ENCODE peak calls at places on chromosomes 16 and 17, in five cellular contexts. One of them, this sample, is unnamed.

GRCh38 chr17:44794699-44795413 is 35.2 kb downstream of the GJC1 start:
- DNase-seq in Peyer's patch: no peak
- DNase-seq in Calu3: no peak
- DNase-seq in OCI-LY7: no peak
- DNase-seq in astrocyte of the spinal cord: peak; percentile 86
- DNase-seq in this sample: no peak

GRCh38 chr17:40430272-40431230 is 12.7 kb upstream of the IGFBP4 start:
- DNase-seq in Peyer's patch: no peak
- DNase-seq in Calu3: no peak
- DNase-seq in OCI-LY7: no peak
- DNase-seq in astrocyte of the spinal cord: no peak
- DNase-seq in this sample: no peak

GRCh38 chr17:74477411-74477810 is 11.0 kb downstream of the CD300A start:
- DNase-seq in Peyer's patch: no peak
- DNase-seq in Calu3: no peak
- DNase-seq in OCI-LY7: no peak
- DNase-seq in astrocyte of the spinal cord: no peak
- DNase-seq in this sample: no peak

GRCh38 chr16:54446639-54447038 is 160.1 kb upstream of the IRX3 start:
- DNase-seq in Peyer's patch: no peak
- DNase-seq in Calu3: no peak
- DNase-seq in OCI-LY7: no peak
- DNase-seq in astrocyte of the spinal cord: peak; percentile 92
- DNase-seq in this sample: no peak

GRCh38 chr17:81612172-81612571 is 24.7 kb downstream of the NPLOC4 start:
- DNase-seq in Peyer's patch: no peak
- DNase-seq in Calu3: no peak
- DNase-seq in OCI-LY7: no peak
- DNase-seq in astrocyte of the spinal cord: no peak
- DNase-seq in this sample: no peak

GRCh38 chr16:77344306-77344705 is 90.5 kb downstream of the ADAMTS18 start:
- DNase-seq in Peyer's patch: no peak
- DNase-seq in Calu3: peak; percentile 38
- DNase-seq in OCI-LY7: no peak
- DNase-seq in astrocyte of the spinal cord: peak; percentile 66
- DNase-seq in this sample: no peak

GRCh38 chr17:37391146-37391545 is 15.4 kb downstream of the C17orf78 start:
- DNase-seq in Peyer's patch: no peak
- DNase-seq in Calu3: no peak
- DNase-seq in OCI-LY7: no peak
- DNase-seq in astrocyte of the spinal cord: peak; percentile 14
- DNase-seq in this sample: no peak

GRCh38 chr16:88732172-88732960 is 26.1 kb downstream of the CTU2 start:
- DNase-seq in Peyer's patch: no peak
- DNase-seq in Calu3: no peak
- DNase-seq in OCI-LY7: no peak
- DNase-seq in astrocyte of the spinal cord: no peak
- DNase-seq in this sample: no peak

GRCh38 chr16:30358990-30359870 is 4.1 kb upstream of the CD2BP2 start:
- DNase-seq in Peyer's patch: no peak
- DNase-seq in Calu3: no peak
- DNase-seq in OCI-LY7: no peak
- DNase-seq in astrocyte of the spinal cord: no peak
- DNase-seq in this sample: no peak

GRCh38 chr16:339680-340079 is 12.8 kb downstream of the AXIN1 start:
- DNase-seq in Peyer's patch: no peak
- DNase-seq in Calu3: no peak
- DNase-seq in OCI-LY7: no peak
- DNase-seq in astrocyte of the spinal cord: no peak
- DNase-seq in this sample: peak; percentile 44

GRCh38 chr17:31550389-31551056 is 159.0 kb downstream of the RAB11FIP4 start:
- DNase-seq in Peyer's patch: no peak
- DNase-seq in Calu3: no peak
- DNase-seq in OCI-LY7: no peak
- DNase-seq in astrocyte of the spinal cord: peak; percentile 42
- DNase-seq in this sample: no peak

GRCh38 chr17:4852504-4853075 is 19.4 kb downstream of the MINK1 start:
- DNase-seq in Peyer's patch: no peak
- DNase-seq in Calu3: peak; percentile 25
- DNase-seq in OCI-LY7: no peak
- DNase-seq in astrocyte of the spinal cord: peak; percentile 30
- DNase-seq in this sample: no peak

GRCh38 chr16:49467540-49468372 is 94.2 kb downstream of the C16orf78 start:
- DNase-seq in Peyer's patch: no peak
- DNase-seq in Calu3: no peak
- DNase-seq in OCI-LY7: no peak
- DNase-seq in astrocyte of the spinal cord: no peak
- DNase-seq in this sample: no peak

GRCh38 chr17:78645421-78646295 is 68.5 kb upstream of the DNAH17 start:
- DNase-seq in Peyer's patch: peak; percentile 83
- DNase-seq in Calu3: peak; percentile 25
- DNase-seq in OCI-LY7: peak; percentile 77
- DNase-seq in astrocyte of the spinal cord: peak; percentile 8
- DNase-seq in this sample: peak; percentile 81

GRCh38 chr17:15999974-16000827 is 577 bp downstream of the TTC19 start:
- DNase-seq in Peyer's patch: no peak
- DNase-seq in Calu3: no peak
- DNase-seq in OCI-LY7: peak; percentile 55
- DNase-seq in astrocyte of the spinal cord: peak; percentile 38
- DNase-seq in this sample: no peak

GRCh38 chr16:20377181-20377580 is 24.7 kb upstream of the UMOD start:
- DNase-seq in Peyer's patch: no peak
- DNase-seq in Calu3: no peak
- DNase-seq in OCI-LY7: no peak
- DNase-seq in astrocyte of the spinal cord: no peak
- DNase-seq in this sample: no peak

GRCh38 chr17:65054602-65055001 is 1.9 kb downstream of the GNA13 start:
- DNase-seq in Peyer's patch: no peak
- DNase-seq in Calu3: no peak
- DNase-seq in OCI-LY7: no peak
- DNase-seq in astrocyte of the spinal cord: no peak
- DNase-seq in this sample: no peak

GRCh38 chr17:65055280-65055707 is 1.2 kb downstream of the GNA13 start:
- DNase-seq in Peyer's patch: peak; percentile 38
- DNase-seq in Calu3: no peak
- DNase-seq in OCI-LY7: peak; percentile 52
- DNase-seq in astrocyte of the spinal cord: no peak
- DNase-seq in this sample: no peak

GRCh38 chr17:65058151-65058550 is 1.6 kb upstream of the GNA13 start:
- DNase-seq in Peyer's patch: no peak
- DNase-seq in Calu3: no peak
- DNase-seq in OCI-LY7: no peak
- DNase-seq in astrocyte of the spinal cord: no peak
- DNase-seq in this sample: no peak

GRCh38 chr17:65057520-65058075 is 1.1 kb upstream of the GNA13 start:
- DNase-seq in Peyer's patch: no peak
- DNase-seq in Calu3: no peak
- DNase-seq in OCI-LY7: no peak
- DNase-seq in astrocyte of the spinal cord: no peak
- DNase-seq in this sample: no peak

DNA sequence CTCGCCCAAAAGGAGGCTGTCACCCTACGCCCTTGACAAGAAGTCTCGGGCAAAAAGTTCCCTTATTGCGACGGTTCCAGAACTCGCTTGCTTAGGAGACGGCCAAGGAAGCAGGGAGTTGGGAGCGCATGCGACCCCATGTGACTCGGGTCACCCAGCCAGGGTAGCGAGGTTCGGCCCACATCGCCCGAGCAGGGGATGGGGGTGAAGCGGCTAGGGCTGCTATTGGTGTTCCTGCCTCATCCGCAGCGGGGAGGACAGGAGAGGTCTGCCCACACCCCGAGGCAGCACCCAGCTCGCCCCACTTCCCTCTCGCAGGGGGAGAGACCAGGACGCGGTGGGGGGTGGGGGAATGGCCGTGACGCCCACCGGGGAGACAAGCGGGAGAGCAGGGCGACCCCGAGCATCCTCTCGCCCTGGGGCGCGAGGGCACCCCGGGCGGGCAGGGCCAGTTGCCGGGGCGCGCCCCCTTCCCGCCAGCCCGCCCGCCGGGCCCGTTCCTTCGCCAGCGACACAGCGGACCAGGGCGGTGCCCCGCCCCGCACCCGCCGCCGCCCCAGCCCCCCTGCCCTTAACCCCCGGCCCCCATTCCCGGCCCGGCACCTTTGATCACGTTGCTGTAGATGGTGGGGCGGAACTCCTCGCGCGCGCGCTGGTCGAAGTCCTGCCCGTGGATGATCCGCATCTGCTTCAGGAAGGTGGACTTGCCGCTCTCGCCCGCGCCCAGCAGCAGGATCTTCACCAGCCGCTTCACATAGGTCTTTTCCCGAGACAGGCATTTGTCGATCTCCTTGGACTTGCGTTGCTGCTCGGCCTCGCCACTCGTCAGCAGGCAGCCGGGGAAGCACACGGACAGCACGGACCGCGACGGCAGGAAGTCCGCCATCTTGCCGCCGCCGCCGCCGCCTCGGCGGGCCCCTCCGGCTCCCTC is 567 bp downstream of the GNA13 start:
- DNase-seq in Peyer's patch: peak; percentile 68
- DNase-seq in Calu3: peak; percentile 27
- DNase-seq in OCI-LY7: peak; percentile 59
- DNase-seq in astrocyte of the spinal cord: peak; percentile 30
- DNase-seq in this sample: peak; percentile 69
- TF ChIP-seq CTCF in Peyer's patch: no peak
- TF ChIP-seq CTCF in Calu3: no peak
- TF ChIP-seq CTCF in OCI-LY7: no peak
- TF ChIP-seq CTCF in astrocyte of the spinal cord: no peak
- TF ChIP-seq CTCF in this sample: no peak

GRCh38 chr16:69105501-69106361 is at the start of gene HAS3:
- DNase-seq in Peyer's patch: no peak
- DNase-seq in Calu3: peak; percentile 88
- DNase-seq in OCI-LY7: peak; percentile 12
- DNase-seq in astrocyte of the spinal cord: peak; percentile 63
- DNase-seq in this sample: peak; percentile 75
- TF ChIP-seq CTCF in Peyer's patch: no peak
- TF ChIP-seq CTCF in Calu3: peak; percentile 34
- TF ChIP-seq CTCF in OCI-LY7: no peak
- TF ChIP-seq CTCF in astrocyte of the spinal cord: peak; percentile 36
- TF ChIP-seq CTCF in this sample: peak; percentile 8

DNA sequence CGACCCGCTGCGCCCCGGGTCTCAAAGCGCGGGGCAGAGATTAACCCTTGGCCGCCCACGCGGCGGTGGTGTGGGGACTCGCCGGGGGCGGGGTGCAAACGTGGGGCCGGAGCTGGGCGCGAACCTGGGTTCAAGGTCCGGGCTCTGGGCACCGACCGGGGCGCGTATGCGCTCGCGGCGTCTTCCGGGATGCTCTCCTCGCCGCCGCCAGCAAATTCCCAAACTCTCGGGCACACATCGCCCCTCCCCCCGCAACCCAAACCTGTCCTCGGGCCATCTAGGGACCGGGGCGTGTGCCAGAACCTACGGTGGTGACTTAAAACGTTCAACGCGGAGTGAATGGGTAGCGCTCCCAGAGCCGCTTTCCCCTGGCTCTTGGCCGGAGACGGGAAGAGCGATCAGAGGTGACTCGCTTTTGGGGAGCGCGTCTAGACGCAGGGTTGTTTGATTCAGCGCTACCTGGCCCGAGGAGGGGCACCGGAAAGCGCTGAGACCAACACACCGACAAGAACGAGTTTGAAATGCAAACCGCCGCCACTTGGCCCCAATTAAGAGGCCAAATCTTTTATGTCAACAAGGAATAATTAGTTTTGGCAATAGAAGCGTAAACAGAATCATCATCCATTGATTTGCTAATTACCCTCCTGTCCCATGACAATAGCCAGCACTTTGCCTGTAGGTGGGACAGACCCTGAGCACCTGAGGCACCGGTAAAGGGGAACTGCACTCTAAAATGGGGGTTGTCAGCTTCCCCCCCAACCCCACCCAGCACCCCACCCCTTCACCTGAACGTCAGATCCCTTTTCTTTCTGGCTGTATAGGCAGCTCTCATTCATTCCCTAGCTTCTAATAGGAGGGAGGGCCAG is 46.2 kb downstream of the WNT3 start:
- DNase-seq in Peyer's patch: no peak
- DNase-seq in Calu3: peak; percentile 65
- DNase-seq in OCI-LY7: no peak
- DNase-seq in astrocyte of the spinal cord: no peak
- DNase-seq in this sample: peak; percentile 59
- TF ChIP-seq CTCF in Peyer's patch: no peak
- TF ChIP-seq CTCF in Calu3: no peak
- TF ChIP-seq CTCF in OCI-LY7: no peak
- TF ChIP-seq CTCF in astrocyte of the spinal cord: no peak
- TF ChIP-seq CTCF in this sample: no peak

GRCh38 chr16:17366299-17366961 is 104.3 kb downstream of the XYLT1 start:
- DNase-seq in Peyer's patch: no peak
- DNase-seq in Calu3: no peak
- DNase-seq in OCI-LY7: no peak
- DNase-seq in astrocyte of the spinal cord: no peak
- DNase-seq in this sample: no peak
- TF ChIP-seq CTCF in Peyer's patch: no peak
- TF ChIP-seq CTCF in Calu3: no peak
- TF ChIP-seq CTCF in OCI-LY7: no peak
- TF ChIP-seq CTCF in astrocyte of the spinal cord: no peak
- TF ChIP-seq CTCF in this sample: no peak